ENCODE peak calls at places on chromosomes 1 and 21, in seven cellular contexts. Y is uterus; U is T-helper 2 cell; I is stimulated activated CD8-positive, alpha-beta memory T cell treated with anti-CD3 and anti-CD28 coated beads, Interleukin-7, amount 100 ng/mL, for 24 hours; W is CD8-positive, alpha-beta memory T cell; A is GM06990; N is GM10248. D is an unnamed sample.
A peak's percentile ranks its signal among the peaks of the same experiment; 100 is the strongest.

GRCh38 chr1:16946646-16947045 is 24.9 kb downstream of the CROCC start:
- DNase-seq in Y (no peak), U (no peak), I (no peak), W (no peak), A (no peak), N (no peak), D (no peak)

GRCh38 chr21:45558044-45558721 is 15.9 kb upstream of the SLC19A1 start:
- DNase-seq in Y (peak; percentile 9), U (no peak), I (no peak), W (no peak), A (no peak), N (no peak), D (no peak)

GRCh38 chr1:186500804-186501203 is 39.9 kb upstream of the PDC start:
- DNase-seq in Y (no peak), U (no peak), I (no peak), W (no peak), A (no peak), N (no peak), D (no peak)

GRCh38 chr1:47568763-47569162 is 130.9 kb downstream of the FOXD2 start:
- DNase-seq in Y (no peak), U (no peak), I (no peak), W (no peak), A (no peak), N (no peak), D (no peak)

GRCh38 chr1:52552236-52552504 is 722 bp downstream of the TUT4 start:
- DNase-seq in Y (peak; percentile 53), U (peak; percentile 55), I (peak; percentile 28), W (peak; percentile 77), A (peak; percentile 48), N (peak; percentile 33), D (peak; percentile 63)

GRCh38 chr1:2601721-2602303 is 15.2 kb downstream of the PRXL2B start:
- DNase-seq in Y (no peak), U (no peak), I (no peak), W (no peak), A (no peak), N (no peak), D (no peak)

GRCh38 chr1:176773038-176773437 is 310.1 kb downstream of the PAPPA2 start:
- DNase-seq in Y (no peak), U (no peak), I (no peak), W (no peak), A (no peak), N (no peak), D (no peak)

GRCh38 chr1:197948926-197949899 is 32.0 kb downstream of the LHX9 start:
- DNase-seq in Y (no peak), U (no peak), I (no peak), W (peak; percentile 34), A (no peak), N (no peak), D (no peak)

GRCh38 chr1:150194381-150195031 is 41.4 kb downstream of the ANP32E start:
- DNase-seq in Y (no peak), U (no peak), I (no peak), W (no peak), A (no peak), N (no peak), D (no peak)

GRCh38 chr1:205680073-205680851 is at the start of gene SLC45A3:
- DNase-seq in Y (no peak), U (peak; percentile 20), I (peak; percentile 19), W (peak; percentile 18), A (no peak), N (peak; percentile 53), D (peak; percentile 64)

GRCh38 chr1:5664081-5664480 is 328.1 kb downstream of the NPHP4 start:
- DNase-seq in Y (no peak), U (no peak), I (no peak), W (no peak), A (no peak), N (no peak), D (no peak)

GRCh38 chr1:183783342-183783741 is 21.6 kb upstream of the RGL1 start:
- DNase-seq in Y (no peak), U (no peak), I (no peak), W (no peak), A (no peak), N (no peak), D (no peak)

D was measured in left colon.